ENCODE peak calls at places on chromosomes 12 and 14, in eight cellular contexts. V, P, G, M, J, H, U and B are unnamed samples.

GRCh38 chr14:77099425-77100167 is 1.5 kb downstream of the CIPC start:
- DNase-seq in M (no peak), U (no peak), G (peak), V (no peak), P (no peak), J (no peak), H (peak), B (peak)

GRCh38 chr14:54117401-54117800 is 160.8 kb upstream of the BMP4 start:
- DNase-seq in V (no peak), M (no peak), H (no peak), J (no peak), U (no peak), P (no peak), G (peak), B (no peak)

GRCh38 chr12:50928392-50928791 is 24.0 kb upstream of the HIGD1C start:
- DNase-seq in U (no peak), M (no peak), G (no peak), H (no peak), P (no peak), V (no peak), J (no peak), B (no peak)

GRCh38 chr12:91922139-91922538 is 223.5 kb downstream of the BTG1 start:
- DNase-seq in V (no peak), M (no peak), J (no peak), P (no peak), U (no peak), H (no peak), G (no peak), B (no peak)

GRCh38 chr14:26866741-26867140 is 268.9 kb upstream of the NOVA1 start:
- DNase-seq in P (no peak), M (no peak), J (no peak), G (no peak), V (no peak), U (no peak), H (no peak), B (no peak)

GRCh38 chr14:96165493-96166474 is 38.9 kb upstream of the BDKRB2 start:
- DNase-seq in M (no peak), G (no peak), J (no peak), V (no peak), H (no peak), P (no peak), U (no peak), B (peak)

GRCh38 chr12:45183263-45183662 is 32.6 kb upstream of the ANO6 start:
- DNase-seq in P (no peak), G (peak), H (no peak), J (no peak), U (no peak), M (no peak), V (peak), B (no peak)

GRCh38 chr14:88559852-88560251 is 3.0 kb upstream of the ZC3H14 start:
- DNase-seq in P (no peak), M (no peak), J (no peak), H (peak), U (no peak), G (peak), V (no peak), B (no peak)

GRCh38 chr14:23664207-23664885 is 28.2 kb downstream of the DHRS2 start:
- DNase-seq in V (no peak), U (no peak), P (no peak), H (no peak), G (no peak), J (no peak), M (no peak), B (no peak)

GRCh38 chr14:55540847-55541773 is 38.9 kb upstream of the KTN1 start:
- DNase-seq in G (no peak), H (no peak), U (no peak), P (no peak), V (no peak), J (no peak), M (no peak), B (no peak)